ENCODE peak calls at places on chromosomes 7 and 10, in five cellular contexts. H is activated T-helper 1 cell treated with Interleukin-2 at 50 U/mL for 16 hours; E is central memory CD4-positive, alpha-beta T cell; U is stimulated activated CD8-positive, alpha-beta memory T cell treated with anti-CD3 and anti-CD28 coated beads, Interleukin-2, amount 100 ng/mL, for 48 hours; L is NCI-H1092 treated with DMSO at 0.1 percent for 48 hours. T is an unnamed sample.

GRCh38 chr7:22252886-22253536 is 103.9 kb downstream of the RAPGEF5 start:
- DNase-seq in H (no peak), E (no peak), U (no peak), L (no peak), T (no peak)

GRCh38 chr7:149856-150636 is 42.3 kb upstream of the FAM20C start:
- DNase-seq in H (peak; percentile 5), E (peak; percentile 3), U (peak; percentile 21), L (peak; percentile 36), T (peak; percentile 68)

GRCh38 chr7:184768-185264 is 7.6 kb upstream of the FAM20C start:
- DNase-seq in H (no peak), E (no peak), U (no peak), L (no peak), T (peak; percentile 51)

GRCh38 chr10:121994429-121994881 is 5.5 kb downstream of the TACC2 start:
- DNase-seq in H (no peak), E (no peak), U (no peak), L (no peak), T (peak; percentile 56)

GRCh38 chr10:49508249-49508648 is 30.7 kb downstream of the ERCC6 start:
- DNase-seq in H (no peak), E (peak; percentile 68), U (no peak), L (no peak), T (no peak)

GRCh38 chr10:126391162-126391880 is 3.0 kb upstream of the ADAM12 start:
- DNase-seq in H (no peak), E (no peak), U (no peak), L (no peak), T (peak; percentile 25)

GRCh38 chr7:158613481-158613880 is 25.9 kb upstream of the PTPRN2 start:
- DNase-seq in H (no peak), E (no peak), U (no peak), L (peak; percentile 47), T (no peak)

GRCh38 chr10:53808677-53809076 is 992.4 kb downstream of the PCDH15 start:
- DNase-seq in H (no peak), E (no peak), U (no peak), L (no peak), T (peak; percentile 2)

GRCh38 chr7:151599401-151600227 is 79.9 kb upstream of the RHEB start:
- DNase-seq in H (no peak), E (no peak), U (no peak), L (no peak), T (no peak)

GRCh38 chr7:81672872-81673271 is 97.0 kb downstream of the HGF start:
- DNase-seq in H (no peak), E (no peak), U (no peak), L (no peak), T (no peak)

GRCh38 chr10:130455791-130456190 is 319.6 kb downstream of the GLRX3 start:
- DNase-seq in H (no peak), E (no peak), U (no peak), L (no peak), T (no peak)

GRCh38 chr7:33501368-33501767 is 372.0 kb downstream of the BBS9 start:
- DNase-seq in H (no peak), E (no peak), U (no peak), L (no peak), T (no peak)

GRCh38 chr7:135328526-135328925 is 94.9 kb downstream of the STRA8 start:
- DNase-seq in H (no peak), E (no peak), U (no peak), L (no peak), T (no peak)

GRCh38 chr7:45039106-45039505 is 39.1 kb downstream of the CCM2 start:
- DNase-seq in H (no peak), E (no peak), U (no peak), L (no peak), T (no peak)

GRCh38 chr7:34143397-34143796 is 238.1 kb downstream of the BMPER start:
- DNase-seq in H (no peak), E (no peak), U (no peak), L (no peak), T (no peak)

GRCh38 chr7:38248069-38248567 is 25.3 kb downstream of the TARP start:
- DNase-seq in H (no peak), E (no peak), U (no peak), L (no peak), T (no peak)

GRCh38 chr10:125186431-125187170 is 26.2 kb upstream of the CTBP2 start:
- DNase-seq in H (no peak), E (no peak), U (no peak), L (no peak), T (no peak)

GRCh38 chr10:113520606-113521481 is 32.0 kb upstream of the HABP2 start:
- DNase-seq in H (no peak), E (no peak), U (no peak), L (peak; percentile 49), T (peak; percentile 85)

GRCh38 chr10:11411926-11412545 is 199.4 kb downstream of the USP6NL start:
- DNase-seq in H (no peak), E (no peak), U (no peak), L (peak; percentile 2), T (no peak)

GRCh38 chr7:110534241-110534931 is 556.5 kb upstream of the LRRN3 start:
- DNase-seq in H (no peak), E (no peak), U (no peak), L (no peak), T (no peak)

GRCh38 chr7:24923172-24923865 is 56.7 kb downstream of the OSBPL3 start:
- DNase-seq in H (no peak), E (no peak), U (no peak), L (no peak), T (no peak)

GRCh38 chr7:10237306-10237705 is 736.4 kb upstream of the PHF14 start:
- DNase-seq in H (no peak), E (no peak), U (no peak), L (no peak), T (no peak)

GRCh38 chr10:11517150-11517549 is 94.3 kb downstream of the USP6NL start:
- DNase-seq in H (no peak), E (no peak), U (no peak), L (no peak), T (no peak)

GRCh38 chr7:156074084-156074483 is 261.8 kb upstream of the SHH start:
- DNase-seq in H (no peak), E (no peak), U (no peak), L (no peak), T (no peak)

GRCh38 chr10:86363184-86363832 is 3.3 kb downstream of the GRID1 start:
- DNase-seq in H (no peak), E (no peak), U (no peak), L (peak; percentile 17), T (peak; percentile 79)

GRCh38 chr10:118308664-118309063 is 33.5 kb downstream of the FAM204A start:
- DNase-seq in H (no peak), E (no peak), U (no peak), L (no peak), T (no peak)

GRCh38 chr7:127976056-127976455 is 55.2 kb downstream of the LRRC4 start:
- DNase-seq in H (no peak), E (no peak), U (no peak), L (no peak), T (peak; percentile 26)

GRCh38 chr10:31774291-31774900 is 154.2 kb downstream of the ARHGAP12 start:
- DNase-seq in H (no peak), E (no peak), U (no peak), L (peak; percentile 44), T (peak; percentile 83)

GRCh38 chr7:28165221-28165807 is 15.3 kb downstream of the JAZF1 start:
- DNase-seq in H (no peak), E (no peak), U (no peak), L (no peak), T (peak; percentile 19)